ENCODE peak calls at places on chromosomes 3 and 15, in four cellular contexts. F is H9, C is neuronal stem cell, B is H1. Y is an unnamed sample.

GRCh38 chr15:44662478-44663409 is 718 bp downstream of the SPG11 start:
- DNase-seq in B (no peak), F (peak), C (no peak), Y (peak)

GRCh38 chr3:64445318-64446300 is 220.3 kb upstream of the PRICKLE2 start:
- DNase-seq in C (peak), F (peak), B (peak), Y (peak)

GRCh38 chr3:77159182-77159581 is 119.3 kb downstream of the ROBO2 start:
- DNase-seq in F (no peak), C (no peak), B (no peak), Y (no peak)

GRCh38 chr3:105429034-105429762 is 62.5 kb downstream of the ALCAM start:
- DNase-seq in F (no peak), C (no peak), B (no peak), Y (no peak)

GRCh38 chr3:184563941-184564684 is 2.5 kb downstream of the EPHB3 start:
- DNase-seq in F (no peak), C (no peak), B (no peak), Y (no peak)

GRCh38 chr3:10223676-10224639 is 24.3 kb upstream of the TATDN2 start:
- DNase-seq in B (no peak), F (no peak), C (no peak), Y (no peak)

GRCh38 chr3:152039887-152040286 is 166.4 kb downstream of the SUCNR1 start:
- DNase-seq in C (no peak), B (no peak), F (no peak), Y (no peak)

GRCh38 chr15:93458567-93458966 is 369.6 kb upstream of the RGMA start:
- DNase-seq in C (no peak), F (no peak), B (no peak), Y (no peak)

GRCh38 chr3:120304569-120305090 is 19.6 kb upstream of the GPR156 start:
- DNase-seq in B (no peak), F (no peak), C (no peak), Y (no peak)

GRCh38 chr15:68256675-68257450 is 20.7 kb upstream of the FEM1B start:
- DNase-seq in B (peak), C (peak), F (peak), Y (peak)

GRCh38 chr15:49693491-49693890 is 72.6 kb downstream of the DTWD1 start:
- DNase-seq in C (no peak), F (no peak), B (no peak), Y (no peak)

GRCh38 chr15:96064351-96064756 is 266.1 kb upstream of the NR2F2 start:
- DNase-seq in B (no peak), F (no peak), C (no peak), Y (peak)

GRCh38 chr15:70245932-70246622 is 148.4 kb upstream of the TLE3 start:
- DNase-seq in F (no peak), C (no peak), B (no peak), Y (peak)

GRCh38 chr3:138479355-138479964 is 45.0 kb downstream of the ESYT3 start:
- DNase-seq in B (no peak), F (peak), C (peak), Y (no peak)

GRCh38 chr3:63900459-63900858 is 11.7 kb downstream of the SCAANT1 start:
- DNase-seq in F (no peak), C (no peak), B (no peak), Y (no peak)

GRCh38 chr3:178202199-178202598 is 334.0 kb upstream of the KCNMB2 start:
- DNase-seq in C (no peak), F (no peak), B (no peak), Y (no peak)

GRCh38 chr15:40894689-40895308 is 549 bp downstream of the VPS18 start:
- DNase-seq in F (peak), C (peak), B (peak), Y (peak)

DNA sequence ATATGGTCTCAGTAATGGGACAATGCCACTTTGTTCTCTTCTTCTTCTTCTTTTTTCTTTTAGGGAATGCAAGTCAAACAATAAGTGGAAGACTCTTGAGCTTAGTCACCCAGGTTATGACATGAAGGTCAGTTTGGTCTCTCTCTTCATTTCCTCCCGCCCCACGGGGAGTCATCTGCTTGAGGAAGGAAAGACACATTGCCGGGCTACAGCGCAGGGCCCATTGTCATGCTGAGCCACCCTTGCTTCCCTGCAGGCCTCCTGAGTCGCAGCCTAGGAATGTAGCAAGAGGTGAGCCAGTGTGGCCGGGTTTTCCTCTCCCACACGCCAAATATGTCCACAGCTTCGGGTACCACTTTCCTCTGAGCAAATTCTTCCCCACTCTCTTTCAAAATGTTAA is 47.6 kb downstream of the RAP2B start:
- DNase-seq in F (peak), C (no peak), B (peak), Y (peak)
- H2AFZ ChIP-seq in F (no peak), C (peak), B (peak), Y (no peak)

DNA sequence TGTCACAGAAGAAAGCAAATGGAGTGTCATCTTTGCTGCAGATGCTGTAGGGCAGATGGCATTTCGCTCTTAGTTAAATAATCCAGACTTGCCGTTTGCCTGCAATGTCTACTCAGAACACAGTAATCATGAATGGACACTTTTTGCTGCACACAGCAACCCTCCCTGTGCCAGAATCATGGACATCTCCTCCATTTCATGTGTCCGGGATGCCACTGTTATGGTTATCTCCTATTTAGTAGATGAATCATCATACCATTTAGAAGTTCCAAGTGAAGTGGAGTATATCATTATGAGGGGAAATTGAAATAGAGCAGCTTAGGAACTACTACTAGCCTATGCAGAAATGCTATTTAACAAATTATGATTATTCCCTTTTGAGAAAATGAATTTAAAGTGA is 118.5 kb downstream of the DUT start:
- DNase-seq in C (no peak), B (no peak), F (no peak), Y (no peak)
- H2BK12ac ChIP-seq in C (no peak), B (no peak), F (no peak), Y (no peak)

DNA sequence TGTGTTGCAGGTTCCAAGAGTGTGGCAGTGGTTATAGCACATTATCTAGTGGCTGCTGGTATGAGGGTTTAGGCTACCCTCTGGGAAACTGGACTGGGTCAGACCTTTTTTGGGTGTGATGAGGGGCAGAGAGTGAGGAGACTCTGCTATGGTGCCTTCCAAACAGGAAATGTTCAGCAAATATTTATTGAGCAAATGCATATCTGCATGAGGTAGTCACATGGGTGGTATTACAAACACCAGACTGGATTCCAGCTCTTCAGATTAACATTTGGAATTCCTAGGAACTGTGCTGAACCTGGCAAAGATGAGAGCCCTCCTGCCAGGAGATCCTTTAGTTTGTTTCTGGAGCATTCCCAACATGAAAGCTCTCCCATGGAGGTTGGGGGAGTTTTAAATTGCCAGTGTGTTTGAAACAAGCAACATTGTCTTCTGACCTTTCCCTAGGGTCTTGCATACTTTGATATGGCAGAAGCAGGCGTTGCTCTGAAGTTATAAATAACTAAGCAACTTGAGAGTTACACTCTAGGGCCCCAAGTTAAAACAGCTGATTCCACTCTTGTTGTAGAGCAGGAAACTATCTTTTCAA is 341.2 kb upstream of the C2CD4B start:
- DNase-seq in F (no peak), B (no peak), C (no peak), Y (peak)
- H3K14ac ChIP-seq in F (no peak), B (no peak), C (no peak), Y (no peak)

GRCh38 chr15:50876260-50876988 is 32.1 kb upstream of the AP4E1 start:
- DNase-seq in F (no peak), B (no peak), C (no peak), Y (peak)
- H2AFZ ChIP-seq in F (peak), B (peak), C (peak), Y (no peak)

GRCh38 chr3:171979081-171979480 is 60.3 kb upstream of the FNDC3B start:
- DNase-seq in B (no peak), F (no peak), C (no peak), Y (peak)

GRCh38 chr3:171978390-171978789 is 61.0 kb upstream of the FNDC3B start:
- DNase-seq in F (no peak), C (no peak), B (no peak), Y (peak)

GRCh38 chr3:171977860-171978259 is 61.5 kb upstream of the FNDC3B start:
- DNase-seq in C (no peak), B (no peak), F (no peak), Y (peak)

GRCh38 chr3:171976526-171976925 is 62.9 kb upstream of the FNDC3B start:
- DNase-seq in B (no peak), C (no peak), F (no peak), Y (no peak)

GRCh38 chr3:171977426-171977825 is 62.0 kb upstream of the FNDC3B start:
- DNase-seq in B (no peak), C (no peak), F (no peak), Y (peak)
- H2BK12ac ChIP-seq in B (no peak), C (no peak), F (no peak), Y (no peak)

GRCh38 chr3:188066141-188066540 is 87.8 kb upstream of the LPP start:
- DNase-seq in C (no peak), F (no peak), B (no peak), Y (no peak)

GRCh38 chr3:188064831-188065493 is 89.0 kb upstream of the LPP start:
- DNase-seq in C (no peak), F (no peak), B (no peak), Y (no peak)

GRCh38 chr3:188071636-188072035 is 82.3 kb upstream of the LPP start:
- DNase-seq in F (no peak), B (no peak), C (no peak), Y (no peak)

GRCh38 chr3:188067932-188068331 is 86.0 kb upstream of the LPP start:
- DNase-seq in F (no peak), B (no peak), C (no peak), Y (no peak)
- H3K14ac ChIP-seq in F (no peak), B (no peak), C (no peak), Y (no peak)

DNA sequence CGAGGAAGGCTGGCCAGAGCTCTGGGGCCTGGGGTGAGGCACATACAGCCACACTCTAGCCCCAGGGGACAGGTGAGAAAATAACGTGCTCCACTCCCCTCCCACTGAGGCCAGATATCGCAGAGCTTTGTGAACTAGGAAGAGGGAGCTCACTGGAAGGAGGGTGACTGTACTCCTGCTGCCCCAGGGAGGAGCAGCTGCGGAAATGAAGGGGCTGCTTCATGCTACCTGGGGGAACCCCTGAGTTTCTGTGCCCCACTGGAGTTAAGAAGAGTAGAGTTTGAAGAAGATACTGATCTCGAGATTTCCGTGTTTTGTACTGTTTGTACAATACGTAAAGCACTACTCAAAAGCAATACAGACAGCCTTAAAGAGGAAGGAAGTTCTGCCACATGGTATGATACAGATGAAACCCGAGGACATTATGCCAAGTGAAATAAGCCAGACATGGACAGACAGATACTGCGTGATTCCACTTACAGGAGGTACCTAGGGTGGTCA is 44.6 kb downstream of the CMTM6 start:
- DNase-seq in F (no peak), C (no peak), B (peak), Y (no peak)
- H2AFZ ChIP-seq in F (no peak), C (no peak), B (no peak), Y (no peak)

GRCh38 chr3:142723665-142723967 is 218 bp upstream of the TRPC1 start:
- DNase-seq in C (no peak), B (no peak), F (no peak), Y (no peak)
- H2BK12ac ChIP-seq in C (no peak), B (no peak), F (no peak), Y (no peak)

Y was measured in trophoblast cell.